ENCODE peak calls at places on chromosomes 12 and 14, in ten cellular contexts. N is adrenal gland, H is PC-3, L is body of pancreas, M is OCI-LY7, W is AG10803, Q is foreskin fibroblast, V is uterus, Z is ascending aorta, B is mammary epithelial cell. R is an unnamed sample.

GRCh38 chr12:122505419-122506051 is 4.8 kb upstream of the ZCCHC8 start:
- DNase-seq in H (no peak), N (no peak), Z (no peak), W (peak), L (no peak), Q (no peak), M (no peak), B (no peak), V (no peak), R (no peak)

GRCh38 chr12:116133149-116133548 is 144.3 kb downstream of the MED13L start:
- DNase-seq in N (no peak), Z (no peak), H (peak), W (peak), Q (peak), L (no peak), B (peak), V (no peak), M (no peak), R (no peak)

GRCh38 chr12:13156277-13156676 is 40.2 kb upstream of the EMP1 start:
- DNase-seq in B (no peak), Z (no peak), Q (no peak), H (no peak), L (no peak), W (no peak), M (no peak), V (no peak), N (no peak), R (no peak)

GRCh38 chr14:100822921-100823320 is 3.0 kb upstream of the MEG3 start:
- DNase-seq in H (no peak), V (no peak), B (no peak), L (peak), Q (peak), W (peak), N (no peak), Z (no peak), M (no peak), R (no peak)

GRCh38 chr14:61270714-61271113 is 10.4 kb downstream of the TMEM30B start:
- DNase-seq in L (no peak), Z (no peak), B (no peak), M (no peak), Q (no peak), W (no peak), H (no peak), N (no peak), V (no peak), R (no peak)

GRCh38 chr14:71142375-71143038 is 235.2 kb downstream of the PCNX1 start:
- DNase-seq in M (peak), H (peak), V (no peak), W (peak), L (no peak), Q (peak), B (peak), N (no peak), Z (no peak), R (no peak)

GRCh38 chr12:66044731-66045130 is 85.8 kb downstream of the LLPH start:
- DNase-seq in V (no peak), N (no peak), M (no peak), Z (no peak), H (peak), B (peak), Q (peak), W (peak), L (no peak), R (no peak)

GRCh38 chr12:97940629-97941028 is 478.0 kb downstream of the RMST start:
- DNase-seq in W (peak), H (no peak), L (no peak), V (no peak), B (peak), N (no peak), M (no peak), Z (no peak), Q (peak), R (no peak)

GRCh38 chr12:126708492-126708896 is 1558.5 kb upstream of the TMEM132C start:
- DNase-seq in N (no peak), L (no peak), W (peak), V (no peak), Z (no peak), B (no peak), M (no peak), H (peak), Q (peak), R (no peak)

GRCh38 chr12:62523619-62524018 is 57.0 kb downstream of the MON2 start:
- DNase-seq in B (no peak), V (no peak), W (no peak), H (no peak), Q (no peak), Z (no peak), N (no peak), M (no peak), L (no peak), R (no peak)

GRCh38 chr12:52956987-52957386 is 8.1 kb downstream of the KRT18 start:
- DNase-seq in W (no peak), M (peak), N (no peak), L (no peak), Z (no peak), H (no peak), V (no peak), B (no peak), Q (no peak), R (peak)

GRCh38 chr12:132327351-132328171 is 1.8 kb downstream of the GALNT9 start:
- DNase-seq in N (peak), B (peak), W (peak), Z (no peak), L (peak), V (peak), Q (peak), H (peak), M (no peak), R (peak)

GRCh38 chr12:111635524-111635923 is 36.4 kb upstream of the ATXN2 start:
- DNase-seq in H (no peak), L (no peak), Z (no peak), M (no peak), Q (peak), W (peak), B (no peak), N (no peak), V (no peak), R (no peak)

GRCh38 chr12:71746983-71747611 is 7.6 kb upstream of the RAB21 start:
- DNase-seq in Q (peak), W (peak), V (peak), L (peak), N (peak), H (peak), Z (no peak), M (peak), B (peak), R (no peak)

GRCh38 chr12:93148412-93148811 is 219.3 kb upstream of the EEA1 start:
- DNase-seq in V (no peak), Z (no peak), Q (no peak), H (no peak), M (no peak), L (no peak), W (no peak), N (no peak), B (no peak), R (no peak)

GRCh38 chr12:95953000-95953399 is 9.9 kb downstream of the AMDHD1 start:
- DNase-seq in M (no peak), Z (no peak), Q (peak), N (no peak), B (no peak), H (no peak), W (no peak), L (no peak), V (no peak), R (no peak)

GRCh38 chr14:77212933-77213656 is 31.5 kb downstream of the TMEM63C start:
- DNase-seq in N (peak), M (peak), W (no peak), B (peak), V (no peak), H (peak), L (peak), Q (peak), Z (no peak), R (peak)

GRCh38 chr14:95318399-95318834 is 1.3 kb downstream of the CLMN start:
- DNase-seq in M (peak), H (no peak), L (peak), B (no peak), Q (no peak), V (no peak), N (no peak), W (no peak), Z (no peak), R (no peak)

GRCh38 chr14:35895256-35895655 is 69.1 kb downstream of the BRMS1L start:
- DNase-seq in H (no peak), M (no peak), N (no peak), Q (no peak), L (no peak), B (no peak), W (no peak), Z (no peak), V (no peak), R (no peak)

GRCh38 chr12:114371733-114372132 is 34.2 kb downstream of the TBX5 start:
- DNase-seq in M (no peak), V (no peak), H (no peak), B (no peak), L (no peak), N (no peak), W (no peak), Z (no peak), Q (no peak), R (no peak)

GRCh38 chr14:30607156-30607780 is 14.9 kb upstream of the SCFD1 start:
- DNase-seq in L (no peak), Q (peak), N (no peak), M (no peak), V (no peak), B (no peak), W (peak), Z (no peak), H (no peak), R (no peak)

GRCh38 chr12:53221203-53222076 is 10.6 kb downstream of the RARG start:
- DNase-seq in M (peak), Z (peak), N (peak), H (peak), V (peak), W (peak), Q (peak), B (peak), L (peak), R (no peak)

GRCh38 chr14:94404561-94404960 is 16.2 kb upstream of the SERPINA1 start:
- DNase-seq in H (no peak), W (no peak), B (no peak), L (no peak), M (no peak), V (no peak), N (no peak), Z (no peak), Q (no peak), R (no peak)

GRCh38 chr14:101001311-101002069 is 98.0 kb upstream of the RTL1 start:
- DNase-seq in N (no peak), Z (no peak), V (no peak), H (peak), B (peak), L (no peak), Q (peak), M (no peak), W (peak), R (no peak)

GRCh38 chr14:64572721-64573508 is 23.2 kb downstream of the PPP1R36 start:
- DNase-seq in W (no peak), V (no peak), B (no peak), Q (peak), M (no peak), L (no peak), H (no peak), N (no peak), Z (no peak), R (no peak)

GRCh38 chr14:20631023-20631820 is 10.3 kb downstream of the OR6S1 start:
- DNase-seq in M (no peak), V (peak), H (peak), W (peak), L (peak), B (peak), Z (no peak), Q (peak), N (peak), R (no peak)

GRCh38 chr14:63543826-63544320 is 696 bp upstream of the PPP2R5E start:
- DNase-seq in L (peak), W (no peak), H (no peak), M (no peak), V (no peak), B (no peak), Z (no peak), N (no peak), Q (peak), R (no peak)

GRCh38 chr12:108525681-108526080 is 10.6 kb downstream of the FICD start:
- DNase-seq in Q (peak), Z (no peak), V (no peak), M (no peak), L (no peak), H (peak), W (peak), B (peak), N (no peak), R (no peak)

GRCh38 chr12:6960291-6961277 is 9.4 kb downstream of the PTPN6 start:
- DNase-seq in H (no peak), L (no peak), W (peak), Z (peak), M (peak), V (no peak), N (peak), Q (peak), B (no peak), R (no peak)

GRCh38 chr14:61941421-61941805 is 179.2 kb downstream of the SNAPC1 start:
- DNase-seq in L (no peak), B (no peak), W (no peak), N (no peak), M (no peak), H (no peak), V (no peak), Z (no peak), Q (no peak), R (no peak)

GRCh38 chr12:62712561-62712960 is 222.4 kb downstream of the PPM1H start:
- DNase-seq in N (no peak), H (no peak), B (no peak), Q (no peak), W (no peak), L (no peak), M (no peak), Z (no peak), V (no peak), R (no peak)

GRCh38 chr14:94769413-94770250 is at the start of gene GSC:
- DNase-seq in L (peak), H (peak), Z (no peak), N (no peak), B (peak), V (no peak), W (peak), Q (peak), M (no peak), R (no peak)

GRCh38 chr12:102816816-102817434 is 100.1 kb downstream of the PAH start:
- DNase-seq in H (peak), M (peak), Z (no peak), V (no peak), W (peak), Q (peak), N (no peak), B (peak), L (no peak), R (no peak)

GRCh38 chr12:88111074-88111652 is 30.7 kb downstream of the CEP290 start:
- DNase-seq in W (peak), B (peak), L (no peak), V (no peak), H (peak), Q (peak), M (peak), N (no peak), Z (no peak), R (no peak)

GRCh38 chr12:49273726-49274395 is 9.0 kb downstream of the TUBA1C start:
- DNase-seq in Z (no peak), W (no peak), Q (no peak), B (no peak), L (no peak), V (no peak), H (no peak), N (no peak), M (no peak), R (no peak)

GRCh38 chr14:91835920-91836843 is 31.2 kb downstream of the TC2N start:
- DNase-seq in Z (peak), B (peak), M (peak), W (no peak), N (peak), L (peak), V (peak), H (peak), Q (peak), R (no peak)

GRCh38 chr14:103563089-103563620 is 395 bp downstream of the COA8 start:
- DNase-seq in H (peak), W (no peak), M (no peak), L (peak), B (no peak), V (peak), Z (no peak), Q (no peak), N (peak), R (no peak)

GRCh38 chr12:95802482-95803264 is 12.1 kb upstream of the NTN4 start:
- DNase-seq in Q (peak), L (peak), V (no peak), W (peak), M (no peak), H (peak), N (no peak), B (peak), Z (no peak), R (peak)

DNA sequence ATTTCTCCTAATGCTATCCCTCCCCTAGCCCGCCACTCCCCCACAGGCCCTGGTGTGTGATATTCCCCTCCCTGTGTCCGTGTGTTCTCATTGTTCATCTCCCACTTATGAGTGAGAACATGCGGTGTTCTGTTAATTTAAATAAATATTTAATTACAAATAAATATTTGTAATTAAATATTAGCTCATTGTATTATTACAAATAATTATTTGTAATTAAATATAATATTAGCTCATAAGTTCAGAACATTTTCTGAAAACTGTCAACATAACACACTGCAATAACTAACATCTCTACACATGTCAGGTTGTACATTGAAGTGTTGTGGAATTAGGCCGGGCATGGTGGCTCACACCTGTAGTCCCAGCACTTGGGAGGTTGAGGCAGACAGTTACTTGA is 5.4 kb downstream of the RAB3IP start:
- DNase-seq in M (no peak), Z (no peak), W (no peak), L (no peak), N (no peak), Q (no peak), H (no peak), V (no peak), B (no peak), R (no peak)
- H3K4me3 ChIP-seq in M (no peak), Z (no peak), W (no peak), L (no peak), N (no peak), Q (no peak), H (no peak), V (no peak), B (no peak), R (no peak)

GRCh38 chr14:69572634-69573135 is 2.0 kb downstream of the CCDC177 start:
- DNase-seq in L (no peak), H (no peak), N (no peak), Z (no peak), B (no peak), M (no peak), W (no peak), Q (no peak), V (no peak), R (no peak)

GRCh38 chr14:69574266-69574953 is at the start of gene CCDC177:
- DNase-seq in L (peak), M (peak), V (no peak), B (peak), H (peak), W (peak), N (peak), Q (peak), Z (no peak), R (no peak)

GRCh38 chr14:69573205-69573840 is 1.3 kb downstream of the CCDC177 start:
- DNase-seq in H (no peak), Q (peak), Z (no peak), L (no peak), N (no peak), B (no peak), V (no peak), M (no peak), W (no peak), R (no peak)

GRCh38 chr14:69573841-69574265 is 818 bp downstream of the CCDC177 start:
- DNase-seq in H (no peak), N (no peak), V (no peak), W (no peak), L (no peak), M (no peak), Z (no peak), Q (no peak), B (no peak), R (no peak)

DNA sequence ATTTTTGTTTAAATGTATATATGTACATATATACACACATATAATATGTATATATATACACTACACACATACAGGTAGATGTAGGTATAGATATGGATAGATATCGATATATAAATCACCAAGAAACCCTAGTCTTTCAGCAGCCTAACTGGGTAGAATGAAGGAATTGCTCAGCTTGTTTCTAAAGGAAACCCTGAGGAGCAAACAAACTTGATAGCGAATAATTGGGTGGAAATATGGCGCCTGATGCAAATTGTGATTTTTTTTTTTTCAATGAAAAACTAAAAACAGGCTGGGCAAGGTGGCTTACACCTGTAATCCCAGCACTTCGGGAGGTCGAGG is 254 bp upstream of the CCDC177 start:
- DNase-seq in W (no peak), Q (no peak), Z (no peak), N (no peak), L (no peak), M (no peak), B (no peak), V (no peak), H (no peak), R (no peak)
- TF ChIP-seq CTCF in W (no peak), Q (no peak), Z (no peak), N (no peak), L (no peak), M (peak), B (no peak), V (no peak), H (no peak), R (no peak)

DNA sequence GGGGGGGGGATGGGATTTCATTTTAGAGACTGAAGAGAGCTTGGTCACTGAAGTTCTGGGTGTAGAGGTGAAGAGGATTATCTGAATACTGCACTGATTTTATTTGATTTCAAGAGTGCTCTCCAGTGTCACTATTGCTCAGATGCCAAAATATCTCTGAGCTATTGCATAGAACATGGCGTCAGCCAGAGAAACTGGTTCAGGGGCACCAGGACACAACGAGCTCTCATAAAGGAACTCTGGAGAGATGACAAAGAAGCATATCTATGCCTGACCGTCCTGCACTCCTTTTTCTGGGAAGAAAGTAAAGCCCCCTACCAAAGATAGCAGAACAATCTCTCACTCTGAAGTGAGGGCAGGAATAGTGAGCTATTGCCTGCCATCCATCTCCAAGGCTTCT is 2.0 kb downstream of the SLC7A8 start:
- DNase-seq in M (no peak), Z (no peak), L (no peak), H (no peak), N (no peak), B (no peak), V (no peak), W (no peak), Q (no peak), R (no peak)
- H3K4me3 ChIP-seq in M (no peak), Z (peak), L (no peak), H (no peak), N (no peak), B (peak), V (peak), W (no peak), Q (peak), R (peak)

DNA sequence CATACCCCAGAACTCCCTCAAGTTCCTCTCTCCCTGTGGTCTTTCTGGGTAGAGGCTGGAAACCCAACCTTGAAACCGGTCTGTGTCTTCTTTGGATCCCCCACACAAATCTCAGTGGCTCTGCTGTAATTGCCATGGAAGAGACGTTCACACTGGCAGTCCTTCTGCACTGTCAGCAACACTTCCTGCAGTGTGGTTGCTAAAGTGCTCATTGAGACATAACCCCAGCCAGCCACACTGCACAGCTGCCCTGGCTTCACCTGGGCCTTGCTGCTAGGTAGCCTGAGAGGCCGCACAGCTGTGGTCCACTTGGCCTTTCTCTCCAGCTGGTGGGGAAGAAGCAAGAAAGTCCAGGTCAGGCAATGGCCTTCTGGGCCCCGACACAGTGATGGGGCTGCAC is 2.4 kb downstream of the GZMH start:
- DNase-seq in W (no peak), B (no peak), V (no peak), Z (no peak), Q (no peak), L (no peak), N (no peak), H (no peak), M (no peak), R (no peak)
- TF ChIP-seq CTCF in W (no peak), B (no peak), V (no peak), Z (no peak), Q (no peak), L (no peak), N (no peak), H (no peak), M (no peak), R (no peak)

GRCh38 chr12:76026643-76027063 is 4.9 kb downstream of the PHLDA1 start:
- DNase-seq in W (peak), Z (no peak), H (peak), V (no peak), N (peak), B (peak), L (no peak), Q (peak), M (no peak), R (no peak)
- H3K4me3 ChIP-seq in W (no peak), Z (no peak), H (peak), V (no peak), N (no peak), B (no peak), L (no peak), Q (no peak), M (no peak), R (no peak)

GRCh38 chr14:68941820-68942219 is 37.3 kb downstream of the ACTN1 start:
- DNase-seq in L (peak), N (peak), W (peak), Z (peak), Q (peak), B (peak), H (peak), M (no peak), V (peak), R (peak)
- TF ChIP-seq CTCF in L (peak), N (no peak), W (peak), Z (peak), Q (peak), B (peak), H (peak), M (peak), V (peak), R (peak)